ENCODE peak calls at places on chromosomes 12 and 14, in seven cellular contexts. One of them, this sample, is unnamed.

GRCh38 chr12:38056701-38057689 is 259.6 kb upstream of the ALG10B start:
- DNase-seq in cardiac fibroblast: no peak
- DNase-seq in PC-3: peak; percentile 97
- DNase-seq in foreskin fibroblast: no peak
- DNase-seq in HL-60: no peak
- DNase-seq in ascending aorta: no peak
- DNase-seq in Caco-2: no peak
- DNase-seq in this sample: no peak

GRCh38 chr14:82112210-82112839 is 578.7 kb upstream of the SEL1L start:
- DNase-seq in PC-3: no peak
- DNase-seq in Caco-2: no peak
- DNase-seq in foreskin fibroblast: no peak
- DNase-seq in HL-60: no peak
- DNase-seq in ascending aorta: no peak
- DNase-seq in cardiac fibroblast: no peak
- DNase-seq in this sample: no peak

GRCh38 chr14:105528859-105529505 is 2.6 kb downstream of the TMEM121 start:
- DNase-seq in cardiac fibroblast: peak; percentile 6
- DNase-seq in PC-3: no peak
- DNase-seq in ascending aorta: no peak
- DNase-seq in HL-60: no peak
- DNase-seq in foreskin fibroblast: no peak
- DNase-seq in Caco-2: no peak
- DNase-seq in this sample: peak; percentile 4

GRCh38 chr14:90419200-90419599 is 22.4 kb downstream of the CALM1 start:
- DNase-seq in Caco-2: no peak
- DNase-seq in ascending aorta: peak; percentile 68
- DNase-seq in HL-60: no peak
- DNase-seq in PC-3: peak; percentile 100
- DNase-seq in cardiac fibroblast: peak; percentile 97
- DNase-seq in foreskin fibroblast: peak; percentile 96
- DNase-seq in this sample: peak; percentile 91

GRCh38 chr12:108816652-108817335 is 40.6 kb downstream of the SSH1 start:
- DNase-seq in Caco-2: no peak
- DNase-seq in ascending aorta: no peak
- DNase-seq in HL-60: no peak
- DNase-seq in PC-3: no peak
- DNase-seq in cardiac fibroblast: no peak
- DNase-seq in foreskin fibroblast: no peak
- DNase-seq in this sample: no peak

GRCh38 chr12:106139422-106140141 is 828 bp upstream of the NUAK1 start:
- DNase-seq in cardiac fibroblast: peak; percentile 73
- DNase-seq in PC-3: peak; percentile 72
- DNase-seq in HL-60: no peak
- DNase-seq in ascending aorta: no peak
- DNase-seq in foreskin fibroblast: peak; percentile 93
- DNase-seq in Caco-2: peak; percentile 68
- DNase-seq in this sample: peak; percentile 76

GRCh38 chr12:78331764-78332163 is 501.1 kb downstream of the NAV3 start:
- DNase-seq in PC-3: no peak
- DNase-seq in Caco-2: no peak
- DNase-seq in HL-60: no peak
- DNase-seq in foreskin fibroblast: no peak
- DNase-seq in ascending aorta: no peak
- DNase-seq in cardiac fibroblast: peak; percentile 13
- DNase-seq in this sample: peak; percentile 13

GRCh38 chr12:115749071-115749470 is 528.4 kb downstream of the MED13L start:
- DNase-seq in PC-3: no peak
- DNase-seq in foreskin fibroblast: peak; percentile 49
- DNase-seq in Caco-2: no peak
- DNase-seq in cardiac fibroblast: no peak
- DNase-seq in HL-60: no peak
- DNase-seq in ascending aorta: no peak
- DNase-seq in this sample: no peak

GRCh38 chr12:93184664-93185368 is 192.9 kb upstream of the NUDT4 start:
- DNase-seq in HL-60: no peak
- DNase-seq in PC-3: no peak
- DNase-seq in ascending aorta: no peak
- DNase-seq in cardiac fibroblast: peak; percentile 23
- DNase-seq in Caco-2: no peak
- DNase-seq in foreskin fibroblast: peak; percentile 49
- DNase-seq in this sample: no peak

GRCh38 chr12:4112734-4113396 is 160.7 kb upstream of the CCND2 start:
- DNase-seq in HL-60: no peak
- DNase-seq in ascending aorta: no peak
- DNase-seq in Caco-2: no peak
- DNase-seq in cardiac fibroblast: peak; percentile 15
- DNase-seq in PC-3: no peak
- DNase-seq in foreskin fibroblast: peak; percentile 29
- DNase-seq in this sample: peak; percentile 33

GRCh38 chr12:132669166-132669879 is 17.8 kb downstream of the POLE start:
- DNase-seq in ascending aorta: no peak
- DNase-seq in HL-60: no peak
- DNase-seq in Caco-2: no peak
- DNase-seq in cardiac fibroblast: peak; percentile 17
- DNase-seq in PC-3: no peak
- DNase-seq in foreskin fibroblast: no peak
- DNase-seq in this sample: no peak

GRCh38 chr12:99135376-99135775 is 490.3 kb downstream of the APAF1 start:
- DNase-seq in cardiac fibroblast: no peak
- DNase-seq in Caco-2: no peak
- DNase-seq in foreskin fibroblast: no peak
- DNase-seq in PC-3: no peak
- DNase-seq in HL-60: no peak
- DNase-seq in ascending aorta: no peak
- DNase-seq in this sample: no peak

GRCh38 chr12:2382391-2383155 is 329.8 kb downstream of the CACNA1C start:
- DNase-seq in PC-3: no peak
- DNase-seq in cardiac fibroblast: peak; percentile 21
- DNase-seq in foreskin fibroblast: peak; percentile 46
- DNase-seq in HL-60: no peak
- DNase-seq in Caco-2: peak; percentile 30
- DNase-seq in ascending aorta: no peak
- DNase-seq in this sample: peak; percentile 26

GRCh38 chr12:54030889-54031860 is 1.7 kb upstream of the HOXC5 start:
- DNase-seq in foreskin fibroblast: no peak
- DNase-seq in Caco-2: no peak
- DNase-seq in HL-60: no peak
- DNase-seq in PC-3: no peak
- DNase-seq in cardiac fibroblast: peak; percentile 17
- DNase-seq in ascending aorta: no peak
- DNase-seq in this sample: peak; percentile 3

GRCh38 chr12:131242741-131243496 is 289.2 kb downstream of the ADGRD1 start:
- DNase-seq in Caco-2: peak; percentile 54
- DNase-seq in cardiac fibroblast: no peak
- DNase-seq in PC-3: peak; percentile 37
- DNase-seq in HL-60: peak; percentile 7
- DNase-seq in ascending aorta: no peak
- DNase-seq in foreskin fibroblast: no peak
- DNase-seq in this sample: no peak

GRCh38 chr12:1071182-1071581 is 80.2 kb downstream of the ERC1 start:
- DNase-seq in cardiac fibroblast: no peak
- DNase-seq in ascending aorta: no peak
- DNase-seq in Caco-2: no peak
- DNase-seq in HL-60: no peak
- DNase-seq in foreskin fibroblast: no peak
- DNase-seq in PC-3: no peak
- DNase-seq in this sample: no peak

GRCh38 chr12:107992870-107993451 is 136.1 kb upstream of the WSCD2 start:
- DNase-seq in cardiac fibroblast: peak; percentile 13
- DNase-seq in foreskin fibroblast: no peak
- DNase-seq in HL-60: peak; percentile 10
- DNase-seq in Caco-2: peak; percentile 66
- DNase-seq in ascending aorta: no peak
- DNase-seq in PC-3: peak; percentile 66
- DNase-seq in this sample: peak; percentile 71

GRCh38 chr14:58637391-58638230 is at the start of gene DACT1:
- DNase-seq in ascending aorta: no peak
- DNase-seq in HL-60: no peak
- DNase-seq in foreskin fibroblast: peak; percentile 83
- DNase-seq in cardiac fibroblast: peak; percentile 74
- DNase-seq in Caco-2: peak; percentile 44
- DNase-seq in PC-3: peak; percentile 39
- DNase-seq in this sample: peak; percentile 86

GRCh38 chr14:59925797-59926196 is 5.9 kb downstream of the LRRC9 start:
- DNase-seq in PC-3: no peak
- DNase-seq in ascending aorta: no peak
- DNase-seq in cardiac fibroblast: no peak
- DNase-seq in foreskin fibroblast: no peak
- DNase-seq in Caco-2: no peak
- DNase-seq in HL-60: no peak
- DNase-seq in this sample: no peak

GRCh38 chr12:127822743-127823433 is 444.1 kb upstream of the TMEM132C start:
- DNase-seq in ascending aorta: peak; percentile 63
- DNase-seq in cardiac fibroblast: no peak
- DNase-seq in HL-60: no peak
- DNase-seq in foreskin fibroblast: no peak
- DNase-seq in Caco-2: no peak
- DNase-seq in PC-3: no peak
- DNase-seq in this sample: no peak
- TF ChIP-seq CTCF in ascending aorta: peak; percentile 11
- TF ChIP-seq CTCF in cardiac fibroblast: no peak
- TF ChIP-seq CTCF in HL-60: no peak
- TF ChIP-seq CTCF in foreskin fibroblast: no peak
- TF ChIP-seq CTCF in Caco-2: no peak
- TF ChIP-seq CTCF in PC-3: no peak
- TF ChIP-seq CTCF in this sample: no peak

GRCh38 chr12:121915841-121916321 is 2.5 kb upstream of the CFAP251 start:
- DNase-seq in foreskin fibroblast: peak; percentile 64
- DNase-seq in cardiac fibroblast: peak; percentile 68
- DNase-seq in Caco-2: no peak
- DNase-seq in PC-3: no peak
- DNase-seq in HL-60: no peak
- DNase-seq in ascending aorta: no peak
- DNase-seq in this sample: peak; percentile 61

GRCh38 chr12:121916719-121917118 is 1.7 kb upstream of the CFAP251 start:
- DNase-seq in ascending aorta: no peak
- DNase-seq in foreskin fibroblast: peak; percentile 67
- DNase-seq in Caco-2: no peak
- DNase-seq in HL-60: no peak
- DNase-seq in PC-3: peak; percentile 46
- DNase-seq in cardiac fibroblast: peak; percentile 47
- DNase-seq in this sample: peak; percentile 78

GRCh38 chr12:121918679-121919038 is 267 bp downstream of the CFAP251 start:
- DNase-seq in PC-3: no peak
- DNase-seq in ascending aorta: no peak
- DNase-seq in foreskin fibroblast: no peak
- DNase-seq in cardiac fibroblast: no peak
- DNase-seq in Caco-2: no peak
- DNase-seq in HL-60: no peak
- DNase-seq in this sample: no peak

GRCh38 chr12:121921106-121921505 is 2.7 kb downstream of the CFAP251 start:
- DNase-seq in cardiac fibroblast: no peak
- DNase-seq in HL-60: no peak
- DNase-seq in PC-3: no peak
- DNase-seq in foreskin fibroblast: no peak
- DNase-seq in Caco-2: no peak
- DNase-seq in ascending aorta: no peak
- DNase-seq in this sample: no peak

GRCh38 chr12:121917950-121918678 is at the start of gene CFAP251:
- DNase-seq in ascending aorta: peak; percentile 95
- DNase-seq in foreskin fibroblast: peak; percentile 69
- DNase-seq in Caco-2: peak; percentile 82
- DNase-seq in HL-60: peak; percentile 77
- DNase-seq in PC-3: peak; percentile 30
- DNase-seq in cardiac fibroblast: peak; percentile 65
- DNase-seq in this sample: peak; percentile 68
- TF ChIP-seq CTCF in ascending aorta: peak; percentile 94
- TF ChIP-seq CTCF in foreskin fibroblast: peak; percentile 52
- TF ChIP-seq CTCF in Caco-2: no peak
- TF ChIP-seq CTCF in HL-60: peak; percentile 20
- TF ChIP-seq CTCF in PC-3: no peak
- TF ChIP-seq CTCF in cardiac fibroblast: peak; percentile 51
- TF ChIP-seq CTCF in this sample: peak; percentile 66

GRCh38 chr14:75310295-75311059 is 31.8 kb downstream of the FOS start:
- DNase-seq in cardiac fibroblast: peak; percentile 94
- DNase-seq in PC-3: peak; percentile 19
- DNase-seq in HL-60: no peak
- DNase-seq in Caco-2: no peak
- DNase-seq in ascending aorta: peak; percentile 57
- DNase-seq in foreskin fibroblast: peak; percentile 73
- DNase-seq in this sample: peak; percentile 94

GRCh38 chr14:75307700-75308379 is 29.2 kb downstream of the FOS start:
- DNase-seq in cardiac fibroblast: peak; percentile 87
- DNase-seq in foreskin fibroblast: peak; percentile 91
- DNase-seq in ascending aorta: no peak
- DNase-seq in Caco-2: peak; percentile 83
- DNase-seq in HL-60: no peak
- DNase-seq in PC-3: peak; percentile 93
- DNase-seq in this sample: peak; percentile 90

GRCh38 chr14:75303415-75303814 is 24.8 kb downstream of the FOS start:
- DNase-seq in foreskin fibroblast: peak; percentile 85
- DNase-seq in ascending aorta: no peak
- DNase-seq in PC-3: peak; percentile 78
- DNase-seq in cardiac fibroblast: peak; percentile 84
- DNase-seq in Caco-2: peak; percentile 62
- DNase-seq in HL-60: no peak
- DNase-seq in this sample: peak; percentile 86

GRCh38 chr14:75301666-75302325 is 23.2 kb downstream of the FOS start:
- DNase-seq in ascending aorta: peak; percentile 41
- DNase-seq in cardiac fibroblast: peak; percentile 72
- DNase-seq in foreskin fibroblast: peak; percentile 30
- DNase-seq in PC-3: no peak
- DNase-seq in HL-60: peak; percentile 87
- DNase-seq in Caco-2: peak; percentile 89
- DNase-seq in this sample: peak; percentile 66

DNA sequence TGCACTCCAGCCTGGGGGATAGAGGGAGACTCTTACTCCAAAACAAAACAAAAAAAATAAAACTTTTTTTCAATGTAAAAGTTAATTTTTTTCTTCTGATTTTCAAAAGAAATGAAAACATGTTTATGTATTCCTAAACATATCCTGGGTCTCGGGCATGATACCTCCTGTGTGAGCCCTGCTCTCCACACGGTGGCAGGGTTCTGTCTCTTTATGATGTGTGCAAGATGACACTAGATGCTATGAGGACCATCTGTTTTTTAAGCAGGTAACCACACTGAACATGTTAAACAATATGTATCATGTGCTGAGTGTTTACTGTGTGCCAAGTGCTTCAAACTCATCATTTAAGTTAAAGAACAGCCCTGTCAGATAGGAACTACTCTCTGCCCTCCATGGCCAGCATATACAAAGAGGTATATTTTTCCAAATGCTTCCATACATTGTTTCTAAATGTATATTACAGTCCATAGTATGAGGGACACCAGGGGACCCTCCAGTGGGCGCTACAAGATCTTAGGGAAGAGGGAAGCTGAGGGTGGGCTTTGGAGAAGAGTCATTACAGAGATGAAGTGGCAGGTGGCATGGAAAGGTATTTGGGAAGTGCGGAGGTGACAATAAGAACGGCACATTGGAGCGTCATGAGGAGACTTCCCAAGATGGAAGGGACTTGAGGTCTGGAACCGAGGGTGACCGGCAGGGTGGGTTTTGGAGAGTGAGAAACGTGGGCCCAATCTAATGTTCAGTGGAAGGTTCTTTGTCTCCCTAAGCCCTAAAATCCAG is 28.5 kb downstream of the FOS start:
- DNase-seq in HL-60: no peak
- DNase-seq in foreskin fibroblast: peak; percentile 22
- DNase-seq in cardiac fibroblast: peak; percentile 37
- DNase-seq in Caco-2: peak; percentile 57
- DNase-seq in PC-3: peak; percentile 57
- DNase-seq in ascending aorta: no peak
- DNase-seq in this sample: peak; percentile 56
- TF ChIP-seq CTCF in HL-60: no peak
- TF ChIP-seq CTCF in foreskin fibroblast: peak; percentile 30
- TF ChIP-seq CTCF in cardiac fibroblast: peak; percentile 28
- TF ChIP-seq CTCF in Caco-2: peak; percentile 75
- TF ChIP-seq CTCF in PC-3: peak; percentile 72
- TF ChIP-seq CTCF in ascending aorta: no peak
- TF ChIP-seq CTCF in this sample: peak; percentile 60

GRCh38 chr12:123045678-123046077 is 65.2 kb downstream of the ARL6IP4 start:
- DNase-seq in PC-3: no peak
- DNase-seq in HL-60: no peak
- DNase-seq in cardiac fibroblast: no peak
- DNase-seq in ascending aorta: no peak
- DNase-seq in foreskin fibroblast: no peak
- DNase-seq in Caco-2: no peak
- DNase-seq in this sample: no peak
- TF ChIP-seq CTCF in PC-3: no peak
- TF ChIP-seq CTCF in HL-60: no peak
- TF ChIP-seq CTCF in cardiac fibroblast: no peak
- TF ChIP-seq CTCF in ascending aorta: no peak
- TF ChIP-seq CTCF in foreskin fibroblast: no peak
- TF ChIP-seq CTCF in Caco-2: no peak
- TF ChIP-seq CTCF in this sample: no peak

This sample was measured in choroid plexus epithelial cell.